ENCODE peak calls at places on chromosome 12, in seven cellular contexts. C, L, U, F, S, A and Z are unnamed samples. For H3K27me3 and H4K20me1, the result is how much of the 10 kb centered on the place peaks cover.

GRCh38 chr12:122918827-122919226 is 22.9 kb upstream of the VPS37B start:
- DNase-seq in C (peak), L (no peak), U (no peak), F (no peak), S (no peak), A (peak), Z (no peak)

GRCh38 chr12:82359115-82359478 is 768 bp downstream of the METTL25 start:
- DNase-seq in C (no peak), L (peak), U (peak), F (no peak), S (peak), A (peak), Z (peak)

GRCh38 chr12:26077915-26078314 is 46.9 kb downstream of the BHLHE41 start:
- DNase-seq in C (peak), L (no peak), U (no peak), F (no peak), S (peak), A (peak), Z (no peak)

GRCh38 chr12:107402041-107403022 is 283.3 kb upstream of the PWP1 start:
- DNase-seq in C (peak), L (peak), U (peak), F (peak), S (peak), A (peak), Z (peak)

GRCh38 chr12:32756476-32757158 is 920 bp upstream of the YARS2 start:
- DNase-seq in C (no peak), L (no peak), U (peak), F (no peak), S (no peak), A (no peak), Z (peak)

GRCh38 chr12:94705656-94706055 is 55.3 kb upstream of the TMCC3 start:
- DNase-seq in C (no peak), L (no peak), U (no peak), F (no peak), S (no peak), A (no peak), Z (no peak)

GRCh38 chr12:42361909-42362706 is 36.1 kb downstream of the PPHLN1 start:
- DNase-seq in C (peak), L (no peak), U (no peak), F (no peak), S (peak), A (peak), Z (no peak)

GRCh38 chr12:92070054-92070863 is 75.4 kb downstream of the BTG1 start:
- DNase-seq in C (no peak), L (peak), U (no peak), F (no peak), S (no peak), A (no peak), Z (no peak)

GRCh38 chr12:95943231-95943842 is at the start of gene AMDHD1:
- DNase-seq in C (peak), L (peak), U (peak), F (peak), S (peak), A (peak), Z (peak)

GRCh38 chr12:5479761-5480160 is 47.9 kb downstream of the NTF3 start:
- DNase-seq in C (no peak), L (no peak), U (peak), F (no peak), S (no peak), A (no peak), Z (no peak)

GRCh38 chr12:71731439-71732356 is 23.0 kb upstream of the RAB21 start:
- DNase-seq in C (peak), L (peak), U (peak), F (no peak), S (peak), A (peak), Z (peak)

GRCh38 chr12:27631813-27632491 is 64.3 kb upstream of the REP15 start:
- DNase-seq in C (no peak), L (no peak), U (no peak), F (no peak), S (no peak), A (no peak), Z (no peak)

GRCh38 chr12:88172844-88173407 is 30.8 kb downstream of the TMTC3 start:
- DNase-seq in C (peak), L (no peak), U (no peak), F (no peak), S (peak), A (no peak), Z (no peak)

GRCh38 chr12:117025481-117026151 is 73.6 kb downstream of the TESC start:
- DNase-seq in C (peak), L (peak), U (peak), F (peak), S (peak), A (peak), Z (peak)

GRCh38 chr12:28550757-28551381 is 360.6 kb downstream of the CCDC91 start:
- DNase-seq in C (peak), L (no peak), U (no peak), F (peak), S (peak), A (peak), Z (no peak)

GRCh38 chr12:123109319-123109772 is 41.5 kb downstream of the PITPNM2 start:
- DNase-seq in C (no peak), L (no peak), U (no peak), F (no peak), S (no peak), A (no peak), Z (no peak)

GRCh38 chr12:90460681-90461080 is 494.3 kb downstream of the CCER1 start:
- DNase-seq in C (no peak), L (no peak), U (no peak), F (no peak), S (peak), A (peak), Z (no peak)

GRCh38 chr12:113065126-113066007 is 8.8 kb downstream of the DTX1 start:
- DNase-seq in C (no peak), L (peak), U (peak), F (peak), S (peak), A (no peak), Z (peak)

GRCh38 chr12:115870527-115870926 is 407.0 kb downstream of the MED13L start:
- DNase-seq in C (no peak), L (no peak), U (no peak), F (no peak), S (no peak), A (no peak), Z (no peak)

GRCh38 chr12:67909681-67910080 is 79.6 kb upstream of the IFNG-AS1 start:
- DNase-seq in C (peak), L (no peak), U (no peak), F (no peak), S (peak), A (peak), Z (no peak)

GRCh38 chr12:94263011-94263786 is 114.8 kb downstream of the PLXNC1 start:
- DNase-seq in C (no peak), L (no peak), U (peak), F (no peak), S (peak), A (no peak), Z (no peak)

GRCh38 chr12:78818487-78818886 is 46.1 kb upstream of the SYT1 start:
- DNase-seq in C (no peak), L (no peak), U (peak), F (no peak), S (no peak), A (no peak), Z (peak)

GRCh38 chr12:104687823-104688573 is 231.2 kb downstream of the CHST11 start:
- DNase-seq in C (no peak), L (no peak), U (no peak), F (no peak), S (no peak), A (no peak), Z (no peak)

GRCh38 chr12:131091413-131091975 is 137.8 kb downstream of the ADGRD1 start:
- DNase-seq in C (no peak), L (no peak), U (no peak), F (no peak), S (peak), A (no peak), Z (no peak)

GRCh38 chr12:113271853-113272561 is 50.7 kb downstream of the TPCN1 start:
- DNase-seq in C (peak), L (peak), U (peak), F (no peak), S (peak), A (peak), Z (no peak)

GRCh38 chr12:14854586-14855163 is 11.3 kb upstream of the ART4 start:
- DNase-seq in C (peak), L (no peak), U (no peak), F (no peak), S (peak), A (no peak), Z (no peak)

GRCh38 chr12:182381-182883 is 31.5 kb downstream of the SLC6A12 start:
- DNase-seq in C (peak), L (no peak), U (no peak), F (peak), S (peak), A (peak), Z (no peak)

GRCh38 chr12:112381421-112381897 is 772 bp downstream of the HECTD4 start:
- DNase-seq in C (no peak), L (peak), U (no peak), F (peak), S (peak), A (no peak), Z (peak)

GRCh38 chr12:482061-482460 is 22.3 kb downstream of the B4GALNT3 start:
- DNase-seq in C (no peak), L (no peak), U (no peak), F (no peak), S (no peak), A (no peak), Z (no peak)

GRCh38 chr12:16530268-16530865 is 75.6 kb downstream of the LMO3 start:
- DNase-seq in C (no peak), L (peak), U (no peak), F (no peak), S (no peak), A (no peak), Z (no peak)

GRCh38 chr12:110533607-110534006 is 31.5 kb downstream of the RAD9B start:
- DNase-seq in C (peak), L (peak), U (peak), F (no peak), S (no peak), A (peak), Z (no peak)

GRCh38 chr12:46920503-46920902 is 94.7 kb upstream of the SLC38A4 start:
- DNase-seq in C (no peak), L (no peak), U (no peak), F (no peak), S (no peak), A (no peak), Z (no peak)

GRCh38 chr12:14768823-14769405 is 34.4 kb downstream of the WBP11 start:
- DNase-seq in C (peak), L (peak), U (peak), F (no peak), S (peak), A (peak), Z (peak)

GRCh38 chr12:119749666-119750065 is 81.7 kb downstream of the PRKAB1 start:
- DNase-seq in C (peak), L (no peak), U (no peak), F (no peak), S (peak), A (peak), Z (peak)

GRCh38 chr12:19183121-19183838 is 53.7 kb downstream of the PLEKHA5 start:
- DNase-seq in C (peak), L (peak), U (peak), F (no peak), S (peak), A (no peak), Z (peak)

GRCh38 chr12:132169376-132169775 is 25.1 kb downstream of the NOC4L start:
- DNase-seq in C (no peak), L (no peak), U (no peak), F (no peak), S (no peak), A (no peak), Z (no peak)
- H3K27me3 ChIP-seq in C (under half), L (under half), U (under half), F (under half), S (under half), A (under half), Z (half or more)

GRCh38 chr12:51941669-51942455 is 9.6 kb upstream of the ACVR1B start:
- DNase-seq in C (no peak), L (no peak), U (no peak), F (no peak), S (no peak), A (no peak), Z (no peak)

GRCh38 chr12:51943346-51943745 is 8.2 kb upstream of the ACVR1B start:
- DNase-seq in C (no peak), L (no peak), U (no peak), F (no peak), S (no peak), A (no peak), Z (no peak)

GRCh38 chr12:51942501-51943000 is 8.9 kb upstream of the ACVR1B start:
- DNase-seq in C (no peak), L (no peak), U (no peak), F (no peak), S (no peak), A (no peak), Z (no peak)

GRCh38 chr12:51947597-51947996 is 3.9 kb upstream of the ACVR1B start:
- DNase-seq in C (no peak), L (no peak), U (no peak), F (no peak), S (no peak), A (no peak), Z (no peak)

DNA sequence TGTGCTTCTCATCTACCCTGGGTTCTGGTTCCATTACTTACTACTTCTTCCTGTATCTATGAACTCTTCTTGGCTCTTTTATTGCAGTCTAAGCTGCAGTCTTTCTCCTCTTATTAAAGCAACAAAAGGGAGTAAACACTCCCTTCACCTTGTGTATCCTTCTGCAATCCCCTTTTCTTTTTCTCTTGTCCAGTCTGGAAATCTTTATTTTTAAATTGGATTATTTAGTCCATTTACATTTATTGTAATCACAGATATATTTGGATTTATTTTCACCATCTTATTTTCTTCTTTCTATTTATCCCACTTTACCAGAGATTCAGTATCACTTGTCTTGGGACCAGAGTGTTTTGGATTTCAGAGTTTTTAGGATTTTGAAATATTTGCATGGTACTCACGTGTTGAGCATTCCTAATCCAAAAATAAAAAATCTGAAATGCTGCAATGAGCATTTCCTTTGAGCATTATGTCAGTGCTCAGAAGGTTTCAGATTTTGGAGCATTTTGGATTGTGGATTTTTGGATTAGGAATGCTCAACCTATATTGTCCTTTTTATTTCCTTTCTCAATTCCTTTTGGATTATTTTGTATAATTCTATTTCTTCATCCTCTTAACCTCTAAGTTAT is 6.8 kb upstream of the ACVR1B start:
- DNase-seq in C (no peak), L (no peak), U (no peak), F (no peak), S (no peak), A (no peak), Z (no peak)
- H4K20me1 ChIP-seq in C (under half), L (under half), U (under half), F (under half), S (under half), A (under half), Z (under half)

GRCh38 chr12:132588821-132589669 is 21.3 kb downstream of the LRCOL1 start:
- DNase-seq in C (peak), L (no peak), U (no peak), F (no peak), S (no peak), A (no peak), Z (no peak)
- H3K27me3 ChIP-seq in C (under half), L (under half), U (half or more), F (under half), S (under half), A (under half), Z (half or more)

GRCh38 chr12:13248956-13249355 is 52.4 kb downstream of the EMP1 start:
- DNase-seq in C (no peak), L (no peak), U (no peak), F (no peak), S (no peak), A (no peak), Z (no peak)
- H4K20me1 ChIP-seq in C (under half), L (under half), U (under half), F (under half), S (under half), A (under half), Z (under half)

DNA sequence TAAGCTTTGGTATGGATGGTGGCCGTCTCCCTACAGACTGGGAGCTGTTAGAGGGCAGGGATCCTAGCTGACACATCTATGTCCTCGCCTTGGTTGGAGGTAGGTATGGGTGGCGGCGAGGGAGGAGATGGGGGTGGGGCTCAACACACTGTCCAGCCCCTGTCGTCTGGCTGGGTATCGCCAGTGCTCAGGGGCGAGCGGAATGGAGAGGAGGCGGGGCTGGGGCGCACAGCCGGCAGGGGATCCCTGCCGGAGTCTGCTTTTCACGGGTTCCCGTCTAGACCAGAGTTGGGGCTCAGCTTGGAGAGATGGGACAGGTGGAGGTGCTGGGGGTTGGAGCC is 16.1 kb downstream of the TAMALIN start:
- DNase-seq in C (no peak), L (peak), U (peak), F (peak), S (no peak), A (no peak), Z (peak)
- H3K27me3 ChIP-seq in C (under half), L (under half), U (under half), F (under half), S (under half), A (under half), Z (under half)

GRCh38 chr12:2894961-2895360 is 4.3 kb downstream of the TULP3 start:
- DNase-seq in C (no peak), L (no peak), U (peak), F (no peak), S (peak), A (peak), Z (peak)
- H4K20me1 ChIP-seq in C (under half), L (under half), U (under half), F (under half), S (under half), A (under half), Z (under half)